ENCODE peak calls at places on chromosomes 13 and 19, in ten cellular contexts. One of them, this sample, is unnamed.

GRCh38 chr19:49614096-49614857 is 23.3 kb downstream of the PRR12 start:
- DNase-seq in fibroblast of the aortic adventitia: peak
- DNase-seq in RWPE1: peak
- DNase-seq in thoracic aorta: no peak
- DNase-seq in fibroblast of mammary gland: peak
- DNase-seq in AG10803: peak
- DNase-seq in nephron progenitor cell: no peak
- DNase-seq in esophagus squamous epithelium: no peak
- DNase-seq in astrocyte of the spinal cord: peak
- DNase-seq in lower lobe of right lung: no peak
- DNase-seq in this sample: no peak

GRCh38 chr19:34171877-34172660 is at the start of gene LSM14A:
- DNase-seq in astrocyte of the spinal cord: peak
- DNase-seq in AG10803: peak
- DNase-seq in esophagus squamous epithelium: peak
- DNase-seq in thoracic aorta: peak
- DNase-seq in nephron progenitor cell: peak
- DNase-seq in fibroblast of mammary gland: peak
- DNase-seq in fibroblast of the aortic adventitia: peak
- DNase-seq in lower lobe of right lung: peak
- DNase-seq in RWPE1: peak
- DNase-seq in this sample: peak

GRCh38 chr13:33610471-33611015 is 207.4 kb upstream of the RFC3 start:
- DNase-seq in RWPE1: no peak
- DNase-seq in astrocyte of the spinal cord: peak
- DNase-seq in thoracic aorta: no peak
- DNase-seq in fibroblast of mammary gland: no peak
- DNase-seq in fibroblast of the aortic adventitia: peak
- DNase-seq in AG10803: no peak
- DNase-seq in lower lobe of right lung: peak
- DNase-seq in esophagus squamous epithelium: no peak
- DNase-seq in nephron progenitor cell: peak
- DNase-seq in this sample: no peak

GRCh38 chr19:18339703-18340102 is 695 bp upstream of the PGPEP1 start:
- DNase-seq in lower lobe of right lung: no peak
- DNase-seq in AG10803: no peak
- DNase-seq in fibroblast of mammary gland: peak
- DNase-seq in nephron progenitor cell: peak
- DNase-seq in fibroblast of the aortic adventitia: peak
- DNase-seq in RWPE1: no peak
- DNase-seq in thoracic aorta: no peak
- DNase-seq in esophagus squamous epithelium: no peak
- DNase-seq in astrocyte of the spinal cord: no peak
- DNase-seq in this sample: no peak

GRCh38 chr19:41436664-41436951 is 3.1 kb downstream of the DMAC2 start:
- DNase-seq in fibroblast of the aortic adventitia: no peak
- DNase-seq in astrocyte of the spinal cord: no peak
- DNase-seq in AG10803: no peak
- DNase-seq in RWPE1: no peak
- DNase-seq in thoracic aorta: no peak
- DNase-seq in fibroblast of mammary gland: no peak
- DNase-seq in esophagus squamous epithelium: no peak
- DNase-seq in nephron progenitor cell: no peak
- DNase-seq in lower lobe of right lung: no peak
- DNase-seq in this sample: no peak

GRCh38 chr13:88717946-88718345 is 1046.8 kb downstream of the SLITRK5 start:
- DNase-seq in lower lobe of right lung: no peak
- DNase-seq in fibroblast of the aortic adventitia: no peak
- DNase-seq in esophagus squamous epithelium: no peak
- DNase-seq in AG10803: no peak
- DNase-seq in fibroblast of mammary gland: no peak
- DNase-seq in nephron progenitor cell: no peak
- DNase-seq in astrocyte of the spinal cord: no peak
- DNase-seq in thoracic aorta: no peak
- DNase-seq in RWPE1: no peak
- DNase-seq in this sample: no peak

GRCh38 chr13:27022571-27023311 is 148.9 kb downstream of the USP12 start:
- DNase-seq in astrocyte of the spinal cord: peak
- DNase-seq in fibroblast of the aortic adventitia: peak
- DNase-seq in AG10803: no peak
- DNase-seq in lower lobe of right lung: no peak
- DNase-seq in esophagus squamous epithelium: no peak
- DNase-seq in RWPE1: no peak
- DNase-seq in nephron progenitor cell: no peak
- DNase-seq in thoracic aorta: no peak
- DNase-seq in fibroblast of mammary gland: peak
- DNase-seq in this sample: no peak

GRCh38 chr13:93771782-93772181 is 545.2 kb downstream of the GPC6 start:
- DNase-seq in nephron progenitor cell: no peak
- DNase-seq in AG10803: no peak
- DNase-seq in RWPE1: no peak
- DNase-seq in thoracic aorta: no peak
- DNase-seq in lower lobe of right lung: no peak
- DNase-seq in astrocyte of the spinal cord: no peak
- DNase-seq in esophagus squamous epithelium: no peak
- DNase-seq in fibroblast of mammary gland: peak
- DNase-seq in fibroblast of the aortic adventitia: peak
- DNase-seq in this sample: no peak

GRCh38 chr13:110109910-110110309 is 197.0 kb downstream of the COL4A1 start:
- DNase-seq in lower lobe of right lung: no peak
- DNase-seq in AG10803: peak
- DNase-seq in esophagus squamous epithelium: no peak
- DNase-seq in fibroblast of the aortic adventitia: peak
- DNase-seq in astrocyte of the spinal cord: peak
- DNase-seq in RWPE1: peak
- DNase-seq in thoracic aorta: peak
- DNase-seq in fibroblast of mammary gland: peak
- DNase-seq in nephron progenitor cell: no peak
- DNase-seq in this sample: no peak

GRCh38 chr19:30385174-30385573 is 13.0 kb downstream of the ZNF536 start:
- DNase-seq in AG10803: no peak
- DNase-seq in RWPE1: no peak
- DNase-seq in esophagus squamous epithelium: no peak
- DNase-seq in astrocyte of the spinal cord: no peak
- DNase-seq in thoracic aorta: no peak
- DNase-seq in nephron progenitor cell: no peak
- DNase-seq in fibroblast of the aortic adventitia: no peak
- DNase-seq in fibroblast of mammary gland: no peak
- DNase-seq in lower lobe of right lung: no peak
- DNase-seq in this sample: no peak

GRCh38 chr13:54124700-54125099 is 1096.1 kb downstream of the OLFM4 start:
- DNase-seq in fibroblast of the aortic adventitia: no peak
- DNase-seq in nephron progenitor cell: no peak
- DNase-seq in lower lobe of right lung: no peak
- DNase-seq in esophagus squamous epithelium: no peak
- DNase-seq in astrocyte of the spinal cord: no peak
- DNase-seq in fibroblast of mammary gland: no peak
- DNase-seq in AG10803: no peak
- DNase-seq in thoracic aorta: no peak
- DNase-seq in RWPE1: no peak
- DNase-seq in this sample: no peak

GRCh38 chr13:52850396-52851152 is 2.1 kb upstream of the PCDH8 start:
- DNase-seq in astrocyte of the spinal cord: peak
- DNase-seq in esophagus squamous epithelium: no peak
- DNase-seq in fibroblast of the aortic adventitia: peak
- DNase-seq in AG10803: peak
- DNase-seq in nephron progenitor cell: peak
- DNase-seq in fibroblast of mammary gland: peak
- DNase-seq in RWPE1: peak
- DNase-seq in thoracic aorta: peak
- DNase-seq in lower lobe of right lung: peak
- DNase-seq in this sample: no peak

GRCh38 chr19:18488403-18488723 is 33.5 kb downstream of the ELL start:
- DNase-seq in lower lobe of right lung: no peak
- DNase-seq in RWPE1: no peak
- DNase-seq in fibroblast of mammary gland: no peak
- DNase-seq in fibroblast of the aortic adventitia: peak
- DNase-seq in AG10803: peak
- DNase-seq in astrocyte of the spinal cord: no peak
- DNase-seq in esophagus squamous epithelium: no peak
- DNase-seq in thoracic aorta: no peak
- DNase-seq in nephron progenitor cell: no peak
- DNase-seq in this sample: no peak

DNA sequence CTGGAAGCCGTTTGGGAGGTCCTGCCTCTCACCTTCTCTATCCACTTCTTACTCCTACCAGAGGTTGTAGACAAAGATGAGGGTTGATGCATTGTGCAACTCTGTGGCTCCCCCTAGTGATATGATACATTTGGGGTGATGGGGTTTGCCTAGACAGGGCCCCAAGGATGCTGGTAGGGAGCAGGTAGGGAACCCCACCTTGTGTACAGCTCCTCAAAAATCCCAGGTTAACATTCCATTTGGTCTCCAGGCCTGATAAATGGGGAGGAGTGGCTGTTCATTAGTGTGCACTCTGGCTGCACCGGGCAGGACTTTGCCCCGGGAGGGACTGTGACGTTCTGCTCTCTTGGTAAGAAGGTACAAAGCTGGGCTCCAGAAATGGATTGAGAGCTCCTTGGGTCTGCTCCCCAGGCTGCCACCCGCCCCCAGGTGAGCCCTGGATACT is 19.2 kb downstream of the SIGLEC8 start:
- DNase-seq in fibroblast of mammary gland: peak
- DNase-seq in lower lobe of right lung: no peak
- DNase-seq in thoracic aorta: no peak
- DNase-seq in AG10803: peak
- DNase-seq in nephron progenitor cell: no peak
- DNase-seq in fibroblast of the aortic adventitia: no peak
- DNase-seq in astrocyte of the spinal cord: no peak
- DNase-seq in esophagus squamous epithelium: no peak
- DNase-seq in RWPE1: peak
- DNase-seq in this sample: no peak
- TF ChIP-seq CTCF in fibroblast of mammary gland: peak
- TF ChIP-seq CTCF in lower lobe of right lung: peak
- TF ChIP-seq CTCF in thoracic aorta: no peak
- TF ChIP-seq CTCF in AG10803: peak
- TF ChIP-seq CTCF in nephron progenitor cell: no peak
- TF ChIP-seq CTCF in fibroblast of the aortic adventitia: peak
- TF ChIP-seq CTCF in astrocyte of the spinal cord: peak
- TF ChIP-seq CTCF in esophagus squamous epithelium: peak
- TF ChIP-seq CTCF in RWPE1: no peak
- TF ChIP-seq CTCF in this sample: no peak

GRCh38 chr13:31159306-31159705 is 2.4 kb downstream of the HSPH1 start:
- DNase-seq in thoracic aorta: no peak
- DNase-seq in fibroblast of mammary gland: peak
- DNase-seq in nephron progenitor cell: no peak
- DNase-seq in esophagus squamous epithelium: no peak
- DNase-seq in AG10803: no peak
- DNase-seq in fibroblast of the aortic adventitia: no peak
- DNase-seq in RWPE1: no peak
- DNase-seq in lower lobe of right lung: no peak
- DNase-seq in astrocyte of the spinal cord: no peak
- DNase-seq in this sample: no peak

GRCh38 chr13:31160857-31161582 is 684 bp downstream of the HSPH1 start:
- DNase-seq in lower lobe of right lung: peak
- DNase-seq in fibroblast of the aortic adventitia: peak
- DNase-seq in AG10803: peak
- DNase-seq in thoracic aorta: peak
- DNase-seq in astrocyte of the spinal cord: peak
- DNase-seq in RWPE1: peak
- DNase-seq in esophagus squamous epithelium: peak
- DNase-seq in fibroblast of mammary gland: peak
- DNase-seq in nephron progenitor cell: peak
- DNase-seq in this sample: peak

GRCh38 chr13:31162151-31163008 is 676 bp upstream of the HSPH1 start:
- DNase-seq in thoracic aorta: peak
- DNase-seq in fibroblast of the aortic adventitia: peak
- DNase-seq in astrocyte of the spinal cord: peak
- DNase-seq in RWPE1: peak
- DNase-seq in lower lobe of right lung: peak
- DNase-seq in nephron progenitor cell: peak
- DNase-seq in AG10803: peak
- DNase-seq in esophagus squamous epithelium: peak
- DNase-seq in fibroblast of mammary gland: peak
- DNase-seq in this sample: peak

GRCh38 chr13:31166591-31166990 is 4.9 kb upstream of the HSPH1 start:
- DNase-seq in fibroblast of mammary gland: peak
- DNase-seq in RWPE1: peak
- DNase-seq in fibroblast of the aortic adventitia: no peak
- DNase-seq in lower lobe of right lung: no peak
- DNase-seq in thoracic aorta: no peak
- DNase-seq in nephron progenitor cell: no peak
- DNase-seq in astrocyte of the spinal cord: no peak
- DNase-seq in esophagus squamous epithelium: no peak
- DNase-seq in AG10803: no peak
- DNase-seq in this sample: no peak

DNA sequence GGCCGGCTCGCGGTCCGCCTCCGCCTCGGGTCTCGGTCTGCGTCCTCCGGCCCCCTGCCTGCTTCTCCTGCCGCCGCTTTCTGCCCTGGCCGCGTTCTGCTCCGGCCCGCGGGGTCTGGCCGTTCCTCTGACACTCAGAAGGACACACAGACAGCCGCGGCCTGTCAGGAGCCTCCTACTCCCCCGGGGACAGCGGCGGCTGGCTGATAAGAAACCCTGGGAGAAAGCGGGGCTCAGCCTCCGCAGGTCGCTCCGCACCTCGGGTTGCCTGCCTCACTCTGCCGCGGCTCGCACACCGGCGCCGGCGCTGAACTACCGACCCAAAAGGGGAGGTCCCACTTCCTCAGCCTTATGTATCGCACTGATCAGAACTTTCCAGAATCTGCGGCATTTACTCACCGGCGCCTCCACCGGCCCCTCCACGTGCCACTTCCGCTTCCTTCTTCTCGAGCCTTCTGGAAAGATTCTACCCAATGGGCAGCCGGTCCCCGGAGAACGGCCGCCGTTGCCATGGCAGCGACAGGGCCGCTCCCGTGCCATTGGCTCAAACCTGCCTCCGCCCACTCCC is at the start of gene HSPH1:
- DNase-seq in nephron progenitor cell: peak
- DNase-seq in fibroblast of mammary gland: peak
- DNase-seq in esophagus squamous epithelium: peak
- DNase-seq in astrocyte of the spinal cord: peak
- DNase-seq in fibroblast of the aortic adventitia: peak
- DNase-seq in AG10803: peak
- DNase-seq in RWPE1: peak
- DNase-seq in thoracic aorta: peak
- DNase-seq in lower lobe of right lung: peak
- DNase-seq in this sample: peak
- TF ChIP-seq CTCF in nephron progenitor cell: no peak
- TF ChIP-seq CTCF in fibroblast of mammary gland: no peak
- TF ChIP-seq CTCF in esophagus squamous epithelium: no peak
- TF ChIP-seq CTCF in astrocyte of the spinal cord: peak
- TF ChIP-seq CTCF in fibroblast of the aortic adventitia: peak
- TF ChIP-seq CTCF in AG10803: peak
- TF ChIP-seq CTCF in RWPE1: peak
- TF ChIP-seq CTCF in thoracic aorta: peak
- TF ChIP-seq CTCF in lower lobe of right lung: peak
- TF ChIP-seq CTCF in this sample: no peak

GRCh38 chr13:23175920-23176319 is 4.9 kb upstream of the SGCG start:
- DNase-seq in astrocyte of the spinal cord: peak
- DNase-seq in fibroblast of the aortic adventitia: peak
- DNase-seq in fibroblast of mammary gland: no peak
- DNase-seq in nephron progenitor cell: no peak
- DNase-seq in RWPE1: peak
- DNase-seq in esophagus squamous epithelium: no peak
- DNase-seq in thoracic aorta: no peak
- DNase-seq in AG10803: no peak
- DNase-seq in lower lobe of right lung: no peak
- DNase-seq in this sample: no peak
- TF ChIP-seq CTCF in astrocyte of the spinal cord: peak
- TF ChIP-seq CTCF in fibroblast of the aortic adventitia: peak
- TF ChIP-seq CTCF in fibroblast of mammary gland: peak
- TF ChIP-seq CTCF in nephron progenitor cell: peak
- TF ChIP-seq CTCF in RWPE1: peak
- TF ChIP-seq CTCF in esophagus squamous epithelium: no peak
- TF ChIP-seq CTCF in thoracic aorta: peak
- TF ChIP-seq CTCF in AG10803: peak
- TF ChIP-seq CTCF in lower lobe of right lung: peak
- TF ChIP-seq CTCF in this sample: no peak

GRCh38 chr19:40392894-40393517 is 3.0 kb upstream of the HIPK4 start:
- DNase-seq in fibroblast of the aortic adventitia: no peak
- DNase-seq in astrocyte of the spinal cord: no peak
- DNase-seq in AG10803: no peak
- DNase-seq in esophagus squamous epithelium: no peak
- DNase-seq in lower lobe of right lung: peak
- DNase-seq in fibroblast of mammary gland: no peak
- DNase-seq in nephron progenitor cell: no peak
- DNase-seq in RWPE1: peak
- DNase-seq in thoracic aorta: no peak
- DNase-seq in this sample: no peak
- TF ChIP-seq CTCF in fibroblast of the aortic adventitia: peak
- TF ChIP-seq CTCF in astrocyte of the spinal cord: peak
- TF ChIP-seq CTCF in AG10803: peak
- TF ChIP-seq CTCF in esophagus squamous epithelium: peak
- TF ChIP-seq CTCF in lower lobe of right lung: peak
- TF ChIP-seq CTCF in fibroblast of mammary gland: peak
- TF ChIP-seq CTCF in nephron progenitor cell: no peak
- TF ChIP-seq CTCF in RWPE1: no peak
- TF ChIP-seq CTCF in thoracic aorta: no peak
- TF ChIP-seq CTCF in this sample: no peak